ENCODE peak calls at places on chromosome 3, in five cellular contexts. One of them, this sample, is unnamed.

GRCh38 chr3:124363451-124363850 is 366.8 kb upstream of the UMPS start:
- DNase-seq in colonic mucosa: no peak
- DNase-seq in pancreas: no peak
- DNase-seq in IMR-90: peak; percentile 91
- DNase-seq in DND-41: no peak
- DNase-seq in this sample: no peak

GRCh38 chr3:30282052-30282708 is 324.2 kb upstream of the TGFBR2 start:
- DNase-seq in pancreas: no peak
- DNase-seq in IMR-90: peak; percentile 93
- DNase-seq in colonic mucosa: no peak
- DNase-seq in DND-41: no peak
- DNase-seq in this sample: no peak

GRCh38 chr3:133293397-133294107 is 106.3 kb upstream of the BFSP2 start:
- DNase-seq in DND-41: no peak
- DNase-seq in colonic mucosa: no peak
- DNase-seq in pancreas: no peak
- DNase-seq in IMR-90: no peak
- DNase-seq in this sample: no peak

GRCh38 chr3:149216195-149216869 is 5.3 kb downstream of the CP start:
- DNase-seq in pancreas: no peak
- DNase-seq in IMR-90: no peak
- DNase-seq in colonic mucosa: peak; percentile 46
- DNase-seq in DND-41: no peak
- DNase-seq in this sample: no peak

GRCh38 chr3:38026856-38027255 is 2.6 kb downstream of the PLCD1 start:
- DNase-seq in colonic mucosa: no peak
- DNase-seq in pancreas: no peak
- DNase-seq in DND-41: no peak
- DNase-seq in IMR-90: no peak
- DNase-seq in this sample: no peak

GRCh38 chr3:41304603-41305002 is 105.3 kb downstream of the CTNNB1 start:
- DNase-seq in IMR-90: peak; percentile 15
- DNase-seq in DND-41: no peak
- DNase-seq in colonic mucosa: no peak
- DNase-seq in pancreas: no peak
- DNase-seq in this sample: no peak

GRCh38 chr3:163438760-163439159 is 1639.5 kb downstream of the SI start:
- DNase-seq in IMR-90: no peak
- DNase-seq in colonic mucosa: no peak
- DNase-seq in pancreas: no peak
- DNase-seq in DND-41: no peak
- DNase-seq in this sample: no peak

GRCh38 chr3:43581343-43581742 is 40.5 kb downstream of the ANO10 start:
- DNase-seq in colonic mucosa: no peak
- DNase-seq in pancreas: no peak
- DNase-seq in IMR-90: peak; percentile 52
- DNase-seq in DND-41: no peak
- DNase-seq in this sample: no peak

GRCh38 chr3:123076496-123077418 is 9.9 kb downstream of the PDIA5 start:
- DNase-seq in colonic mucosa: no peak
- DNase-seq in IMR-90: no peak
- DNase-seq in pancreas: peak; percentile 64
- DNase-seq in DND-41: no peak
- DNase-seq in this sample: no peak

GRCh38 chr3:43894176-43895049 is 203.7 kb downstream of the ABHD5 start:
- DNase-seq in IMR-90: peak; percentile 68
- DNase-seq in DND-41: no peak
- DNase-seq in colonic mucosa: peak; percentile 20
- DNase-seq in pancreas: peak; percentile 32
- DNase-seq in this sample: peak; percentile 83

GRCh38 chr3:13934315-13934714 is 54.4 kb upstream of the WNT7A start:
- DNase-seq in IMR-90: no peak
- DNase-seq in DND-41: no peak
- DNase-seq in pancreas: no peak
- DNase-seq in colonic mucosa: no peak
- DNase-seq in this sample: no peak

GRCh38 chr3:111917300-111917699 is 58.2 kb downstream of the PHLDB2 start:
- DNase-seq in pancreas: no peak
- DNase-seq in DND-41: no peak
- DNase-seq in colonic mucosa: no peak
- DNase-seq in IMR-90: peak; percentile 52
- DNase-seq in this sample: no peak

GRCh38 chr3:112333002-112333385 is at the start of gene CD200:
- DNase-seq in DND-41: no peak
- DNase-seq in IMR-90: peak; percentile 16
- DNase-seq in pancreas: no peak
- DNase-seq in colonic mucosa: peak; percentile 76
- DNase-seq in this sample: peak; percentile 72

GRCh38 chr3:105836533-105836932 is 32.3 kb downstream of the CBLB start:
- DNase-seq in DND-41: no peak
- DNase-seq in IMR-90: peak; percentile 95
- DNase-seq in pancreas: no peak
- DNase-seq in colonic mucosa: no peak
- DNase-seq in this sample: peak; percentile 43

GRCh38 chr3:59327324-59327939 is 277.6 kb upstream of the CFAP20DC start:
- DNase-seq in IMR-90: peak; percentile 41
- DNase-seq in DND-41: no peak
- DNase-seq in pancreas: no peak
- DNase-seq in colonic mucosa: no peak
- DNase-seq in this sample: no peak

DNA sequence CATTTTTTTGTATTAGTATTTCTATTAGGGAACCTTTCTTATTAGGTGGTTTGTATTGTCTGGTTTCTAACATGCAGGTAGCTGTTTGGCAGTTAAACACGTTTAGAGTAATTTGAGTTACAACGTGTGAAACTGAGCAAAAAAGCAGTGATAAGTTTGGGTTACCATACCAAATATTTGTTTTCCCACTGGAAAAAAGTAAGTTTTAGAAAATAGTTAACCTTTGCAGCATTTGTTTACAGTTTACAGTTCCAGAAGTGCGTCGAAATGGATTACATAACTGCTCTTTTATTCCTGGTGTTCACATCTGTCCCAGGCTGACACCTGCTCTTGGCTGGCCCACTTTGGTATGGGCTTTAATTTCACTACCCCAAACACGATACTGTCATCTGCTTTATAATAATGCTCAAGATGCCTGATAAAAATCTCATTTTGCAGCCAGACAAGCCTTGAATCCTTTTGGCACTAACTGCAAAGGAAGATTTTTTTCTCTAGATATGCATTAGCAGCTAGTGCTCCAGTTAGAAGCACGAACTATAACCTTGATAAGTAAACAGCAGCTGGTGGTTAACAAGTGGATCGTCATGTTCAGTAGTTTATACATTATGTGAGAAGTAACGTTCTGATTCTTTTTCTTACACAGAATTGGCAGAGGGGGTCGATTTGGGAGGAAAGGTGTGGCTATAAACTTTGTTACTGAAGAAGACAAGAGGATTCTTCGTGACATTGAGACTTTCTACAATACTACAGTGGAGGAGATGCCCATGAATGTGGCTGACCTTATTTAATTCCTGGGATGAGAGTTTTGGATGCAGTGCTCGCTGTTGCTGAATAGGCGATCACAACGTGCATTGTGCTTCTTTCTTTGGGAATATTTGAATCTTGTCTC is 5.3 kb downstream of the EIF4A2 start:
- DNase-seq in pancreas: no peak
- DNase-seq in DND-41: no peak
- DNase-seq in colonic mucosa: no peak
- DNase-seq in IMR-90: no peak
- DNase-seq in this sample: no peak
- H3K4me3 ChIP-seq in pancreas: no peak overlapping the region
- H3K4me3 ChIP-seq in DND-41: no peak overlapping the region
- H3K4me3 ChIP-seq in colonic mucosa: no peak overlapping the region
- H3K4me3 ChIP-seq in IMR-90: no peak overlapping the region
- H3K4me3 ChIP-seq in this sample: peak overlapping the region; percentile 16

GRCh38 chr3:12544652-12545472 is 437 bp downstream of the MKRN2OS start:
- DNase-seq in IMR-90: no peak
- DNase-seq in pancreas: no peak
- DNase-seq in DND-41: no peak
- DNase-seq in colonic mucosa: no peak
- DNase-seq in this sample: no peak
- TF ChIP-seq CTCF in IMR-90: no peak
- TF ChIP-seq CTCF in pancreas: no peak
- TF ChIP-seq CTCF in DND-41: no peak
- TF ChIP-seq CTCF in colonic mucosa: no peak
- TF ChIP-seq CTCF in this sample: no peak

GRCh38 chr3:125959317-125960065 is 9.5 kb upstream of the ROPN1B start:
- DNase-seq in colonic mucosa: no peak
- DNase-seq in pancreas: no peak
- DNase-seq in IMR-90: no peak
- DNase-seq in DND-41: no peak
- DNase-seq in this sample: no peak
- H3K27me3 ChIP-seq in colonic mucosa: peaks cover 3% of the 10 kb centered on the region
- H3K27me3 ChIP-seq in pancreas: no peaks in the 10 kb centered on the region
- H3K27me3 ChIP-seq in IMR-90: peaks cover 9% of the 10 kb centered on the region
- H3K27me3 ChIP-seq in DND-41: no peaks in the 10 kb centered on the region
- H3K27me3 ChIP-seq in this sample: no peaks in the 10 kb centered on the region

DNA sequence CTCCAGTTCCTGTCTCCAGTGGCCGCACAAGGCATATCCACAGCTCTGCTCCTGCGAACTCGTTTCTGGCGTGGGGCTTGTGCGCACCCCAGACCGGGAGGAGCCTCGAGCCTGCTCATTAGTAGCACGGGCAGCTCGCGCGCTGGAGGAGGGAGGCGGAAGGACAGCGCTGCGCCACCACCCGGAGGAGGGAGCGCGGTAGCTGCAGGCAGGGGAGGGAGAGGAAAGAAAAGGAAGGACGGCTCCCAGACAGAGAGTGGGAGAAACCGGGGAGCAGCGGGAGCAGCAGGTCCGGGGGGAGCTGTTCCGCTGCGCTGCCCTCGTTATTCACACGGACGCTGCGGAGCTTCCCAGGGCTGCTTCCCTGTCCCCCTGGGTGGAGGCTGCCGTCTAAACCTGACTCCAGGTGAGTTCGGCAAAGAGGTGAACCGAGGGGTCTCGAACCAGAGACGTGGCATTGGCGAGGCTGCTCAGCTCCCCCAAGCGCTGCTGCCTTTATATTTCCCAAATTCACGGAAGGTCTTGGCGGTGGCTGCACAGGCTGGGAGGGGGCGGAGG is 121.3 kb upstream of the ZNF717 start:
- DNase-seq in pancreas: peak; percentile 11
- DNase-seq in colonic mucosa: no peak
- DNase-seq in DND-41: no peak
- DNase-seq in IMR-90: peak; percentile 25
- DNase-seq in this sample: no peak
- H3K4me3 ChIP-seq in pancreas: peak overlapping the region; percentile 6
- H3K4me3 ChIP-seq in colonic mucosa: no peak overlapping the region
- H3K4me3 ChIP-seq in DND-41: no peak overlapping the region
- H3K4me3 ChIP-seq in IMR-90: peak overlapping the region; percentile 24
- H3K4me3 ChIP-seq in this sample: no peak overlapping the region

GRCh38 chr3:32780735-32781210 is 37.0 kb upstream of the TRIM71 start:
- DNase-seq in DND-41: no peak
- DNase-seq in pancreas: peak; percentile 20
- DNase-seq in colonic mucosa: peak; percentile 48
- DNase-seq in IMR-90: peak; percentile 16
- DNase-seq in this sample: peak; percentile 54
- TF ChIP-seq CTCF in DND-41: no peak
- TF ChIP-seq CTCF in pancreas: no peak
- TF ChIP-seq CTCF in colonic mucosa: no peak
- TF ChIP-seq CTCF in IMR-90: no peak
- TF ChIP-seq CTCF in this sample: no peak

GRCh38 chr3:128489860-128490649 is 2.9 kb downstream of the GATA2 start:
- DNase-seq in DND-41: no peak
- DNase-seq in IMR-90: no peak
- DNase-seq in pancreas: peak; percentile 57
- DNase-seq in colonic mucosa: peak; percentile 33
- DNase-seq in this sample: no peak
- H3K27me3 ChIP-seq in DND-41: peaks cover 30% of the 10 kb centered on the region
- H3K27me3 ChIP-seq in IMR-90: peaks cover 42% of the 10 kb centered on the region
- H3K27me3 ChIP-seq in pancreas: no peaks in the 10 kb centered on the region
- H3K27me3 ChIP-seq in colonic mucosa: peaks cover 98% of the 10 kb centered on the region
- H3K27me3 ChIP-seq in this sample: peaks cover 3% of the 10 kb centered on the region

GRCh38 chr3:39255503-39256325 is 24.1 kb downstream of the CX3CR1 start:
- DNase-seq in pancreas: no peak
- DNase-seq in DND-41: no peak
- DNase-seq in colonic mucosa: no peak
- DNase-seq in IMR-90: no peak
- DNase-seq in this sample: peak; percentile 72
- H3K4me3 ChIP-seq in pancreas: no peak overlapping the region
- H3K4me3 ChIP-seq in DND-41: no peak overlapping the region
- H3K4me3 ChIP-seq in colonic mucosa: no peak overlapping the region
- H3K4me3 ChIP-seq in IMR-90: no peak overlapping the region
- H3K4me3 ChIP-seq in this sample: no peak overlapping the region

GRCh38 chr3:178480274-178480673 is 56.0 kb upstream of the KCNMB2 start:
- DNase-seq in colonic mucosa: no peak
- DNase-seq in pancreas: no peak
- DNase-seq in IMR-90: no peak
- DNase-seq in DND-41: no peak
- DNase-seq in this sample: peak; percentile 39

GRCh38 chr3:178480795-178481194 is 55.4 kb upstream of the KCNMB2 start:
- DNase-seq in IMR-90: no peak
- DNase-seq in DND-41: no peak
- DNase-seq in colonic mucosa: no peak
- DNase-seq in pancreas: no peak
- DNase-seq in this sample: peak; percentile 67

GRCh38 chr3:178476886-178477285 is 59.4 kb upstream of the KCNMB2 start:
- DNase-seq in DND-41: no peak
- DNase-seq in pancreas: no peak
- DNase-seq in IMR-90: no peak
- DNase-seq in colonic mucosa: no peak
- DNase-seq in this sample: no peak

GRCh38 chr3:178479446-178479845 is 56.8 kb upstream of the KCNMB2 start:
- DNase-seq in pancreas: no peak
- DNase-seq in colonic mucosa: no peak
- DNase-seq in DND-41: no peak
- DNase-seq in IMR-90: no peak
- DNase-seq in this sample: no peak

GRCh38 chr3:178479860-178480259 is 56.4 kb upstream of the KCNMB2 start:
- DNase-seq in IMR-90: no peak
- DNase-seq in DND-41: no peak
- DNase-seq in colonic mucosa: no peak
- DNase-seq in pancreas: no peak
- DNase-seq in this sample: peak; percentile 41
- TF ChIP-seq CTCF in IMR-90: no peak
- TF ChIP-seq CTCF in DND-41: no peak
- TF ChIP-seq CTCF in colonic mucosa: no peak
- TF ChIP-seq CTCF in pancreas: no peak
- TF ChIP-seq CTCF in this sample: no peak

GRCh38 chr3:137767146-137768020 is 3.3 kb downstream of the SOX14 start:
- DNase-seq in DND-41: no peak
- DNase-seq in colonic mucosa: no peak
- DNase-seq in pancreas: no peak
- DNase-seq in IMR-90: no peak
- DNase-seq in this sample: no peak
- H3K27me3 ChIP-seq in DND-41: peaks cover 15% of the 10 kb centered on the region
- H3K27me3 ChIP-seq in colonic mucosa: peaks cover 96% of the 10 kb centered on the region
- H3K27me3 ChIP-seq in pancreas: peaks cover 44% of the 10 kb centered on the region
- H3K27me3 ChIP-seq in IMR-90: peaks cover 89% of the 10 kb centered on the region
- H3K27me3 ChIP-seq in this sample: peaks cover 7% of the 10 kb centered on the region

This sample was measured in GM06990.